ENCODE peak calls at places on chromosomes 5 and 9, in ten cellular contexts. E is GM06990; S is activated CD4-positive, alpha-beta T cell treated with anti-CD3 and anti-CD28 coated beads, Interleukin-2, amount 50 U/mL, for 1 hour; D is stimulated activated CD8-positive, alpha-beta memory T cell treated with anti-CD3 and anti-CD28 coated beads, Interleukin-15, amount 100 ng/mL, for 1 hour; W is HTR-8/SVneo; I is NCI-H1436 treated with DMSO at 0.1 percent for 48 hours; J is C1 segment of cervical spinal cord; T is midbrain; G is iris pigment epithelial cell; M is amygdala. P is an unnamed sample.

GRCh38 chr9:127112056-127112455 is 10.4 kb downstream of the ANGPTL2 start:
- DNase-seq in E (no peak), S (no peak), D (no peak), W (no peak), I (no peak), J (no peak), T (no peak), G (no peak), M (no peak), P (no peak)

GRCh38 chr9:77841739-77842386 is 189.7 kb downstream of the GNAQ start:
- DNase-seq in E (no peak), S (no peak), D (no peak), W (no peak), I (no peak), J (no peak), T (peak), G (peak), M (no peak), P (no peak)

GRCh38 chr9:128116104-128117083 is 11.1 kb downstream of the PTGES2 start:
- DNase-seq in E (no peak), S (no peak), D (no peak), W (no peak), I (no peak), J (no peak), T (no peak), G (no peak), M (no peak), P (no peak)

GRCh38 chr9:4147476-4148214 is 152.2 kb downstream of the GLIS3 start:
- DNase-seq in E (no peak), S (no peak), D (no peak), W (no peak), I (no peak), J (peak), T (peak), G (no peak), M (no peak), P (no peak)

GRCh38 chr9:90645721-90646120 is 3.1 kb upstream of the DIRAS2 start:
- DNase-seq in E (no peak), S (no peak), D (no peak), W (no peak), I (no peak), J (no peak), T (no peak), G (no peak), M (no peak), P (no peak)

GRCh38 chr5:77777281-77777892 is 1.2 kb upstream of the TBCA start:
- DNase-seq in E (no peak), S (no peak), D (no peak), W (no peak), I (no peak), J (no peak), T (no peak), G (no peak), M (no peak), P (no peak)

GRCh38 chr5:109038209-109038840 is 290.6 kb downstream of the FER start:
- DNase-seq in E (no peak), S (no peak), D (no peak), W (no peak), I (no peak), J (no peak), T (no peak), G (peak), M (no peak), P (no peak)

GRCh38 chr5:172667786-172668735 is 27.0 kb downstream of the NEURL1B start:
- DNase-seq in E (no peak), S (no peak), D (no peak), W (no peak), I (no peak), J (no peak), T (no peak), G (no peak), M (no peak), P (no peak)

GRCh38 chr9:131018621-131019020 is 9.6 kb downstream of the LAMC3 start:
- DNase-seq in E (no peak), S (no peak), D (no peak), W (no peak), I (no peak), J (no peak), T (no peak), G (no peak), M (no peak), P (no peak)

GRCh38 chr9:72256912-72257311 is 107.7 kb downstream of the GDA start:
- DNase-seq in E (no peak), S (no peak), D (no peak), W (no peak), I (no peak), J (no peak), T (no peak), G (no peak), M (no peak), P (no peak)

GRCh38 chr9:96513622-96514021 is 63.7 kb downstream of the HABP4 start:
- DNase-seq in E (no peak), S (no peak), D (no peak), W (no peak), I (no peak), J (no peak), T (no peak), G (peak), M (no peak), P (no peak)

GRCh38 chr5:8270246-8270645 is 401.3 kb downstream of the MTRR start:
- DNase-seq in E (no peak), S (no peak), D (no peak), W (no peak), I (no peak), J (no peak), T (no peak), G (no peak), M (no peak), P (no peak)

GRCh38 chr9:7320139-7320538 is 479.4 kb downstream of the DMAC1 start:
- DNase-seq in E (no peak), S (no peak), D (no peak), W (peak), I (no peak), J (no peak), T (no peak), G (peak), M (no peak), P (no peak)

GRCh38 chr5:150583541-150584225 is 56.8 kb upstream of the SYNPO start:
- DNase-seq in E (no peak), S (no peak), D (no peak), W (no peak), I (no peak), J (no peak), T (no peak), G (no peak), M (no peak), P (no peak)

GRCh38 chr9:107177243-107177839 is 105.7 kb upstream of the RAD23B start:
- DNase-seq in E (no peak), S (no peak), D (no peak), W (no peak), I (no peak), J (no peak), T (no peak), G (no peak), M (no peak), P (no peak)

GRCh38 chr5:68378204-68378830 is 162.8 kb downstream of the PIK3R1 start:
- DNase-seq in E (no peak), S (no peak), D (no peak), W (no peak), I (no peak), J (no peak), T (no peak), G (no peak), M (no peak), P (peak)

GRCh38 chr5:57191163-57191562 is 17.3 kb downstream of the GPBP1 start:
- DNase-seq in E (no peak), S (no peak), D (no peak), W (no peak), I (no peak), J (no peak), T (no peak), G (no peak), M (no peak), P (no peak)

GRCh38 chr5:44389410-44389879 is at the start of gene FGF10:
- DNase-seq in E (no peak), S (no peak), D (no peak), W (no peak), I (no peak), J (no peak), T (no peak), G (peak), M (no peak), P (no peak)

GRCh38 chr9:37146372-37146771 is 26.0 kb downstream of the ZCCHC7 start:
- DNase-seq in E (no peak), S (no peak), D (no peak), W (no peak), I (no peak), J (no peak), T (no peak), G (no peak), M (no peak), P (peak)

GRCh38 chr5:108167174-108167573 is 214.7 kb downstream of the FBXL17 start:
- DNase-seq in E (no peak), S (no peak), D (no peak), W (no peak), I (no peak), J (no peak), T (no peak), G (no peak), M (no peak), P (no peak)

GRCh38 chr9:70021026-70021571 is 22.5 kb upstream of the MAMDC2 start:
- DNase-seq in E (no peak), S (no peak), D (no peak), W (peak), I (no peak), J (no peak), T (peak), G (peak), M (peak), P (no peak)

GRCh38 chr5:151596839-151597539 is 5.9 kb upstream of the FAT2 start:
- DNase-seq in E (no peak), S (no peak), D (no peak), W (peak), I (no peak), J (no peak), T (no peak), G (peak), M (no peak), P (no peak)

GRCh38 chr5:146339715-146340259 is 1.1 kb downstream of the POU4F3 start:
- DNase-seq in E (no peak), S (no peak), D (no peak), W (no peak), I (no peak), J (no peak), T (no peak), G (no peak), M (no peak), P (no peak)

GRCh38 chr5:12623408-12623807 is 719.2 kb upstream of the CTNND2 start:
- DNase-seq in E (no peak), S (no peak), D (no peak), W (no peak), I (no peak), J (no peak), T (no peak), G (no peak), M (no peak), P (no peak)

GRCh38 chr9:123278361-123278760 is 10.0 kb upstream of the STRBP start:
- DNase-seq in E (no peak), S (no peak), D (no peak), W (no peak), I (no peak), J (no peak), T (no peak), G (no peak), M (no peak), P (no peak)

GRCh38 chr5:93585753-93586385 is 2.8 kb downstream of the NR2F1 start:
- DNase-seq in E (no peak), S (no peak), D (no peak), W (no peak), I (no peak), J (no peak), T (no peak), G (peak), M (no peak), P (no peak)

GRCh38 chr5:159698322-159698721 is 218.0 kb upstream of the ADRA1B start:
- DNase-seq in E (no peak), S (no peak), D (no peak), W (no peak), I (no peak), J (no peak), T (no peak), G (no peak), M (no peak), P (no peak)

GRCh38 chr5:134007581-134008256 is 2.9 kb upstream of the VDAC1 start:
- DNase-seq in E (no peak), S (no peak), D (no peak), W (peak), I (no peak), J (no peak), T (no peak), G (peak), M (no peak), P (no peak)

GRCh38 chr5:156824800-156825199 is 25.3 kb upstream of the PPP1R2B start:
- DNase-seq in E (no peak), S (no peak), D (no peak), W (no peak), I (peak), J (no peak), T (peak), G (peak), M (no peak), P (no peak)